ENCODE peak calls at places on chromosomes 13 and 19, in seven cellular contexts. One of them, this sample, is unnamed.

GRCh38 chr13:48976677-48977625 is 1.2 kb downstream of the FNDC3A start:
- DNase-seq in HepG2: peak; percentile 73
- DNase-seq in HCT116: no peak
- DNase-seq in SK-N-SH: no peak
- DNase-seq in K562: no peak
- DNase-seq in GM12878: no peak
- DNase-seq in H1: no peak
- DNase-seq in this sample: no peak

GRCh38 chr19:50909240-50910070 is 1.7 kb downstream of the KLK4 start:
- DNase-seq in HCT116: peak; percentile 85
- DNase-seq in HepG2: peak; percentile 13
- DNase-seq in K562: peak; percentile 98
- DNase-seq in GM12878: no peak
- DNase-seq in H1: peak; percentile 100
- DNase-seq in SK-N-SH: peak; percentile 83
- DNase-seq in this sample: no peak

GRCh38 chr13:40432018-40432978 is 234.1 kb downstream of the FOXO1 start:
- DNase-seq in HCT116: no peak
- DNase-seq in HepG2: no peak
- DNase-seq in H1: no peak
- DNase-seq in K562: no peak
- DNase-seq in GM12878: peak; percentile 48
- DNase-seq in SK-N-SH: no peak
- DNase-seq in this sample: no peak

GRCh38 chr13:66660013-66660804 is 569.9 kb downstream of the PCDH9 start:
- DNase-seq in K562: no peak
- DNase-seq in HCT116: no peak
- DNase-seq in HepG2: no peak
- DNase-seq in H1: no peak
- DNase-seq in SK-N-SH: no peak
- DNase-seq in GM12878: no peak
- DNase-seq in this sample: peak; percentile 54

GRCh38 chr13:30963794-30964193 is 31.3 kb downstream of the TEX26 start:
- DNase-seq in HCT116: no peak
- DNase-seq in K562: no peak
- DNase-seq in SK-N-SH: no peak
- DNase-seq in HepG2: no peak
- DNase-seq in GM12878: no peak
- DNase-seq in H1: no peak
- DNase-seq in this sample: no peak

GRCh38 chr19:44649578-44650145 is 6.0 kb downstream of the PVR start:
- DNase-seq in SK-N-SH: no peak
- DNase-seq in K562: no peak
- DNase-seq in HCT116: no peak
- DNase-seq in GM12878: no peak
- DNase-seq in HepG2: no peak
- DNase-seq in H1: no peak
- DNase-seq in this sample: no peak

GRCh38 chr19:41352609-41353465 is 885 bp downstream of the TGFB1 start:
- DNase-seq in HepG2: peak; percentile 54
- DNase-seq in GM12878: no peak
- DNase-seq in K562: peak; percentile 84
- DNase-seq in SK-N-SH: peak; percentile 79
- DNase-seq in HCT116: no peak
- DNase-seq in H1: peak; percentile 88
- DNase-seq in this sample: no peak

GRCh38 chr19:4676955-4677731 is 7.0 kb upstream of the MYDGF start:
- DNase-seq in K562: peak; percentile 74
- DNase-seq in SK-N-SH: peak; percentile 69
- DNase-seq in HCT116: peak; percentile 83
- DNase-seq in GM12878: no peak
- DNase-seq in H1: peak; percentile 91
- DNase-seq in HepG2: peak; percentile 69
- DNase-seq in this sample: no peak

GRCh38 chr19:53908933-53909415 is at the start of gene CACNG7:
- DNase-seq in H1: no peak
- DNase-seq in HCT116: no peak
- DNase-seq in SK-N-SH: peak; percentile 94
- DNase-seq in GM12878: no peak
- DNase-seq in K562: no peak
- DNase-seq in HepG2: no peak
- DNase-seq in this sample: no peak

GRCh38 chr13:111110054-111110453 is 5.1 kb upstream of the ARHGEF7 start:
- DNase-seq in H1: no peak
- DNase-seq in HCT116: no peak
- DNase-seq in SK-N-SH: no peak
- DNase-seq in HepG2: no peak
- DNase-seq in K562: no peak
- DNase-seq in GM12878: no peak
- DNase-seq in this sample: no peak

GRCh38 chr13:39571502-39572092 is 31.4 kb downstream of the LHFPL6 start:
- DNase-seq in HCT116: no peak
- DNase-seq in GM12878: no peak
- DNase-seq in HepG2: no peak
- DNase-seq in H1: no peak
- DNase-seq in SK-N-SH: no peak
- DNase-seq in K562: no peak
- DNase-seq in this sample: no peak

GRCh38 chr13:102569488-102569887 is 27.3 kb upstream of the TPP2 start:
- DNase-seq in K562: no peak
- DNase-seq in GM12878: no peak
- DNase-seq in SK-N-SH: no peak
- DNase-seq in HepG2: no peak
- DNase-seq in H1: no peak
- DNase-seq in HCT116: no peak
- DNase-seq in this sample: no peak

GRCh38 chr13:84130739-84131138 is 248.5 kb upstream of the SLITRK1 start:
- DNase-seq in K562: no peak
- DNase-seq in H1: no peak
- DNase-seq in HCT116: no peak
- DNase-seq in GM12878: no peak
- DNase-seq in SK-N-SH: no peak
- DNase-seq in HepG2: no peak
- DNase-seq in this sample: no peak

GRCh38 chr13:74927823-74928222 is 554.1 kb downstream of the TBC1D4 start:
- DNase-seq in K562: no peak
- DNase-seq in H1: no peak
- DNase-seq in GM12878: no peak
- DNase-seq in HepG2: no peak
- DNase-seq in SK-N-SH: no peak
- DNase-seq in HCT116: no peak
- DNase-seq in this sample: no peak
- TF ChIP-seq POLR2AphosphoS5 in K562: no peak
- TF ChIP-seq POLR2AphosphoS5 in H1: no peak
- TF ChIP-seq POLR2AphosphoS5 in GM12878: no peak
- TF ChIP-seq POLR2AphosphoS5 in HepG2: no peak
- TF ChIP-seq POLR2AphosphoS5 in SK-N-SH: no peak
- TF ChIP-seq POLR2AphosphoS5 in HCT116: no peak
- TF ChIP-seq POLR2AphosphoS5 in this sample: no peak

DNA sequence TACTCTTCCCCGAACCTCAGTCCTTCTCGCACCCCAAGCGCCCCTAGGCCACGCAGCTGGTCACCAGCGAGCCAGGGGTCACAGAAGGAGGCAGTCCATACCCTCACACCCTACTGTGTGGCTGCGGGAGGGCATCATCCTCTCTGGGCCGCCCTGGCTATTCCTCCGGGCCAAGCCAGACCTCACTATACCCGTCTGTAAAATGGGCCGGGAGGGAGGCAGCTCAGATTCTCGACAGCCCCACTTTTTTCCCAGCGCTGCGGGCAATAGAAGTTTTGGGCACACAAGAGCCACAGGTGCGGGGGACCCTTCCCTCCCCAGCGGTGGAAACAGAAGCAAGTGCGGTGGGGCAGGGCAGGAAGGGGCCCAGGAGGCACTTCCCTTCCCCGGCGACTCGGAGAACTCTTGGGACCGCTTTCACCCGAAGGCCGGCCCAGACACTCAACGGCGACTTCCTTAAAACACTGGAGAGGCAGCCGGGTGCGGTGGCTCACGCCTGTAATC is 5.6 kb upstream of the ARRDC2 start:
- DNase-seq in K562: no peak
- DNase-seq in HepG2: no peak
- DNase-seq in HCT116: no peak
- DNase-seq in GM12878: no peak
- DNase-seq in SK-N-SH: peak; percentile 27
- DNase-seq in H1: no peak
- DNase-seq in this sample: no peak
- TF ChIP-seq SIN3A in K562: no peak
- TF ChIP-seq SIN3A in HepG2: no peak
- TF ChIP-seq SIN3A in HCT116: no peak
- TF ChIP-seq SIN3A in GM12878: no peak
- TF ChIP-seq SIN3A in SK-N-SH: no peak
- TF ChIP-seq SIN3A in H1: no peak
- TF ChIP-seq SIN3A in this sample: no peak

DNA sequence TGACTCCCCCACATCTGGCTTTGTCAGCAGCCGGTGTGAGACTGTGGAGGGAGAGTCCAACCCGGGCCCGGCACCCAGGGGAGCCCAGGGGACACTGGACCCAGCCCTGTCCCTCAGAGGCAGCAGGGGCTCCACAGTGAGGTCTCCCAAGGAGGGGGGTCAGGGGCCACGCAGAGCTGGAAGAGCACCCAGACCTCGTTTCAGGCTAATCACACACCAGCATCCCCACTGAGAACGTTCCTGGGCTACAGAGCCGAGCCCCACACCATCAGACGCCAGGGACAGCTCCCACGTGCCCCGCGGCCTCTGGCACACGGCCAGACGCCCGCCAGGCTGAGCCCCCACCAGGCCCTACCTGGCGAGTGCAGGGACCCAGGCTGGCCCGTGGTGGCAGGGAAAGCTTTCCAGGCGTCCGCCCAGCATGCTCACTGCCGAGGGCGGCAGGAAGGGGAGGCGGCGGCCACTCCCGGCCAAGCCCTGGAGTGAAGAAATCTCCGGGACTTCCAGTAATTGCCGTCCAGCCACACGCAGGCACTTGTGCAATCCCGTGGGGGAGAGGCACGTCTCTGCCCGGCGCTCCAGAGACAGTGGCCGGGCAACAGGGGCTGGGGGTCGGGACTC is 19.2 kb downstream of the SBNO2 start:
- DNase-seq in K562: no peak
- DNase-seq in H1: no peak
- DNase-seq in SK-N-SH: peak; percentile 86
- DNase-seq in HepG2: peak; percentile 67
- DNase-seq in GM12878: no peak
- DNase-seq in HCT116: no peak
- DNase-seq in this sample: no peak
- TF ChIP-seq CTCF in K562: no peak
- TF ChIP-seq CTCF in H1: no peak
- TF ChIP-seq CTCF in SK-N-SH: no peak
- TF ChIP-seq CTCF in HepG2: no peak
- TF ChIP-seq CTCF in GM12878: no peak
- TF ChIP-seq CTCF in HCT116: no peak
- TF ChIP-seq CTCF in this sample: no peak

GRCh38 chr13:44272692-44273091 is 100.9 kb upstream of the SERP2 start:
- DNase-seq in HepG2: no peak
- DNase-seq in SK-N-SH: no peak
- DNase-seq in HCT116: no peak
- DNase-seq in GM12878: no peak
- DNase-seq in K562: no peak
- DNase-seq in H1: no peak
- DNase-seq in this sample: no peak

GRCh38 chr13:44270153-44270552 is 103.5 kb upstream of the SERP2 start:
- DNase-seq in GM12878: no peak
- DNase-seq in H1: no peak
- DNase-seq in HepG2: no peak
- DNase-seq in HCT116: no peak
- DNase-seq in K562: no peak
- DNase-seq in SK-N-SH: no peak
- DNase-seq in this sample: no peak

GRCh38 chr13:44271915-44272341 is 101.7 kb upstream of the SERP2 start:
- DNase-seq in H1: no peak
- DNase-seq in HepG2: no peak
- DNase-seq in HCT116: no peak
- DNase-seq in K562: no peak
- DNase-seq in GM12878: no peak
- DNase-seq in SK-N-SH: peak; percentile 55
- DNase-seq in this sample: no peak

GRCh38 chr13:44268965-44269364 is 104.7 kb upstream of the SERP2 start:
- DNase-seq in GM12878: no peak
- DNase-seq in H1: no peak
- DNase-seq in SK-N-SH: no peak
- DNase-seq in HCT116: no peak
- DNase-seq in K562: no peak
- DNase-seq in HepG2: no peak
- DNase-seq in this sample: no peak

GRCh38 chr13:44271031-44271433 is 102.6 kb upstream of the SERP2 start:
- DNase-seq in HepG2: no peak
- DNase-seq in K562: peak; percentile 12
- DNase-seq in GM12878: no peak
- DNase-seq in H1: no peak
- DNase-seq in SK-N-SH: no peak
- DNase-seq in HCT116: no peak
- DNase-seq in this sample: no peak
- TF ChIP-seq POLR2AphosphoS5 in HepG2: no peak
- TF ChIP-seq POLR2AphosphoS5 in K562: no peak
- TF ChIP-seq POLR2AphosphoS5 in GM12878: no peak
- TF ChIP-seq POLR2AphosphoS5 in H1: no peak
- TF ChIP-seq POLR2AphosphoS5 in SK-N-SH: no peak
- TF ChIP-seq POLR2AphosphoS5 in HCT116: no peak
- TF ChIP-seq POLR2AphosphoS5 in this sample: no peak

DNA sequence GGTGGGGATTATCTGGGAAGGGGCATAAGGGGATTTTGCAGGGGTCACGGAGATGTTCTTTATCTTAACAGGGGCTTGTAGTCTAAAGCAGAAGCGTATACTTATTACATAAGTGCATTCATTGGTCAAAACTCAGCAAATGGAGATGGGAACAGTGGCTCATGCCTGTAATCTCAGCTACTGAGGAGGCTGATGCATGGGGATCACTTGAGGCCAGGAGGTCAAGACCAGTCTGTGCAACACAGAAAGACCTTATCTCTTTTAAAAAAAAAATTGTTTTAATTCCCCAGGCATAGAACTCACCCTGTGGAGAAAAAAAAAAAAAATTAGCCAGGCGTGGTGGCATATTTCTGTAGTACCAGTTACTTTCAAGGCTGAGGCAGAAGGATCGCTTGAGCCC is 18.9 kb downstream of the FAM187B start:
- DNase-seq in HepG2: no peak
- DNase-seq in GM12878: no peak
- DNase-seq in K562: no peak
- DNase-seq in HCT116: no peak
- DNase-seq in H1: no peak
- DNase-seq in SK-N-SH: no peak
- DNase-seq in this sample: no peak
- TF ChIP-seq SIN3A in HepG2: no peak
- TF ChIP-seq SIN3A in GM12878: no peak
- TF ChIP-seq SIN3A in K562: no peak
- TF ChIP-seq SIN3A in HCT116: no peak
- TF ChIP-seq SIN3A in H1: no peak
- TF ChIP-seq SIN3A in SK-N-SH: no peak
- TF ChIP-seq SIN3A in this sample: no peak

This sample was measured in Panc1.